ENCODE peak calls at places on chromosomes 5 and 9, in seven cellular contexts. T is GM12865, P is BJ, Z is left ventricle myocardium inferior, R is neuronal stem cell, N is GM23248, W is IMR-90. E is an unnamed sample.
A peak's percentile ranks its signal among the peaks of the same experiment; 100 is the strongest.

GRCh38 chr5:31470608-31471007 is 61.3 kb downstream of the DROSHA start:
- DNase-seq in N (peak; percentile 76), R (no peak), P (no peak), T (no peak), Z (peak; percentile 66), W (peak; percentile 54), E (no peak)

GRCh38 chr5:36938129-36938528 is 61.6 kb downstream of the NIPBL start:
- DNase-seq in P (no peak), N (no peak), Z (no peak), T (no peak), W (no peak), R (peak; percentile 4), E (no peak)

GRCh38 chr5:124824637-124825158 is 78.3 kb upstream of the ZNF608 start:
- DNase-seq in W (peak; percentile 85), R (no peak), Z (no peak), N (peak; percentile 48), T (no peak), P (peak; percentile 20), E (peak; percentile 14)

GRCh38 chr9:121819511-121820231 is 168.2 kb downstream of the DAB2IP start:
- DNase-seq in N (peak; percentile 69), T (no peak), Z (no peak), R (peak; percentile 55), P (no peak), W (peak; percentile 63), E (no peak)

GRCh38 chr5:172417983-172418630 is 36.2 kb downstream of the SH3PXD2B start:
- DNase-seq in P (peak; percentile 91), T (no peak), N (peak; percentile 99), R (no peak), Z (peak; percentile 86), W (peak; percentile 95), E (peak; percentile 19)

GRCh38 chr5:133552925-133553525 is 59.3 kb downstream of the FSTL4 start:
- DNase-seq in Z (no peak), R (peak; percentile 62), P (no peak), T (peak; percentile 65), N (peak; percentile 69), W (peak; percentile 26), E (no peak)

GRCh38 chr9:79362100-79363081 is 209.4 kb upstream of the TLE4 start:
- DNase-seq in T (no peak), W (peak; percentile 64), R (no peak), N (no peak), P (no peak), Z (no peak), E (no peak)

GRCh38 chr5:61162832-61163567 is 732 bp upstream of the SMIM15 start:
- DNase-seq in R (no peak), P (no peak), W (peak; percentile 36), Z (no peak), T (peak; percentile 16), N (peak; percentile 53), E (peak; percentile 9)

GRCh38 chr5:39498247-39498952 is 73.6 kb upstream of the DAB2 start:
- DNase-seq in Z (no peak), R (no peak), N (peak; percentile 38), P (no peak), W (peak; percentile 67), T (no peak), E (no peak)

GRCh38 chr9:20620658-20621552 is 1.4 kb downstream of the MLLT3 start:
- DNase-seq in R (peak; percentile 27), W (peak; percentile 53), N (peak; percentile 69), T (peak; percentile 58), Z (peak; percentile 41), P (no peak), E (no peak)

GRCh38 chr5:68554566-68555279 is 339.2 kb downstream of the PIK3R1 start:
- DNase-seq in T (no peak), Z (peak; percentile 29), R (no peak), N (peak; percentile 95), W (peak; percentile 59), P (peak; percentile 49), E (no peak)

GRCh38 chr5:74865799-74866652 is at the start of gene FAM169A:
- DNase-seq in N (peak; percentile 68), T (no peak), Z (no peak), W (peak; percentile 4), R (peak; percentile 59), P (no peak), E (no peak)

GRCh38 chr9:16540996-16541668 is 329.3 kb downstream of the BNC2 start:
- DNase-seq in N (peak; percentile 35), P (no peak), W (peak; percentile 47), R (no peak), T (no peak), Z (no peak), E (no peak)

GRCh38 chr9:113139225-113139829 is 11.5 kb upstream of the SLC31A2 start:
- DNase-seq in T (no peak), N (no peak), Z (no peak), R (no peak), W (no peak), P (no peak), E (no peak)

DNA sequence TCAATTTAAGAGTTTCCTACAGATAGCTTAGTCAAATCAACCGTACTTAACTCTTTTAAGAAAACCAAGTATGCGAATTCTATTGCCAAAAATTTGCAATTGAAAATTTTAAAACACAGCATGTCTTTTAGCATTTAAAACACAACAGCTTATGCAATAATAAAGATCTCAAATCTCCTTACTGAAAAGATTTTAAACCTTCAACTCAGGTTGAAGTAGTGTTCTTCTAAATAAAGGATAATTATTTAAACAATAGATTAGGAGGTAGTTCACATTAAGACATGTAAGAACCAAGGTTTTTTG is 5.5 kb downstream of the NR3C1 start:
- DNase-seq in R (no peak), T (no peak), P (no peak), W (no peak), Z (no peak), N (no peak), E (no peak)
- H3K4me3 ChIP-seq in R (no peak overlapping the region), T (peak overlapping the region; percentile 89), P (no peak overlapping the region), W (peak overlapping the region; percentile 11), Z (peak overlapping the region; percentile 88), N (peak overlapping the region; percentile 99), E (no peak overlapping the region)

GRCh38 chr9:123265833-123266232 is 2.6 kb downstream of the STRBP start:
- DNase-seq in R (no peak), N (no peak), T (peak; percentile 46), Z (no peak), P (no peak), W (no peak), E (no peak)

GRCh38 chr9:123268950-123269302 is 540 bp upstream of the STRBP start:
- DNase-seq in N (no peak), T (no peak), P (no peak), Z (no peak), R (no peak), W (no peak), E (no peak)

GRCh38 chr9:123267481-123268239 is 726 bp downstream of the STRBP start:
- DNase-seq in Z (no peak), N (no peak), R (no peak), P (no peak), W (no peak), T (peak; percentile 5), E (no peak)

GRCh38 chr9:123268240-123268949 is at the start of gene STRBP:
- DNase-seq in T (peak; percentile 97), W (peak; percentile 61), P (peak; percentile 4), N (peak; percentile 94), Z (peak; percentile 91), R (peak; percentile 90), E (peak; percentile 39)

DNA sequence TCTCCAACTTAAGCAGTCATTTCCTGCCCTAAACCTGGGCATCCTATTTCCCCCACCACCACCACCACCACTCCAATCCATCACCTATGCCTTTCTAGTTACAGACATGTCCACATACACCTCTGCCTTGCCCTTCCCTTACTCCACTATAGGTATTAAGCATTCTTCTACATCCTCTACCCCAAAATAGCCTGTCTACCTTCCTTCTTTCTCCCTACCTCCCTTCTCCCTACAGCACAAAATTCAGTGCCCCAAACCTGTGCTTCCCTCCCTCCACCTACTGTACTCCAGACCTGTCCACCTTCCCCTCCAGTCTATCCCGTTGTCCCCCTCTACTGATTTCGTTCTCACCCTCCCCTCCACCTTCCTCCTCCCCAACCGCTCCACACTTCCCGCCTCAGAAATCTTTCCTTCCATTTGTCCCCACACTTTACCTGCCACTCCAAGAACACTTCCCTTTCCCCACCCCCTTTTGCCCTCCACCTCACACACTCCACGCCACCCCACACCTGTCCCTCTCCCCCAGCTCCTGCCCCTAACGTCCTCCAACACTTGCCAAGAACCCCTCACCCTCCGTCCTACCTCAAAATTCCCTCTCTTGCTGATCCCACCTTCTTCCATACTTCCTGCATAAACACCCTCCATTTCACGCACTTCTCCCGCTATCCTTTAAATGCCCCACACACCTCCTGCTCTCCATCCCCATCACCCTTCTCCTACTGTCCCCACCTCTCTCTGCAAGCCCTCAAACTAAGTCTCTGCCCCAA is 1.5 kb downstream of the STRBP start:
- DNase-seq in P (no peak), Z (no peak), R (no peak), W (no peak), T (no peak), N (no peak), E (no peak)
- H3K4me3 ChIP-seq in P (no peak overlapping the region), Z (peak overlapping the region; percentile 94), R (peak overlapping the region; percentile 79), W (no peak overlapping the region), T (peak overlapping the region; percentile 89), N (no peak overlapping the region), E (peak overlapping the region; percentile 91)

DNA sequence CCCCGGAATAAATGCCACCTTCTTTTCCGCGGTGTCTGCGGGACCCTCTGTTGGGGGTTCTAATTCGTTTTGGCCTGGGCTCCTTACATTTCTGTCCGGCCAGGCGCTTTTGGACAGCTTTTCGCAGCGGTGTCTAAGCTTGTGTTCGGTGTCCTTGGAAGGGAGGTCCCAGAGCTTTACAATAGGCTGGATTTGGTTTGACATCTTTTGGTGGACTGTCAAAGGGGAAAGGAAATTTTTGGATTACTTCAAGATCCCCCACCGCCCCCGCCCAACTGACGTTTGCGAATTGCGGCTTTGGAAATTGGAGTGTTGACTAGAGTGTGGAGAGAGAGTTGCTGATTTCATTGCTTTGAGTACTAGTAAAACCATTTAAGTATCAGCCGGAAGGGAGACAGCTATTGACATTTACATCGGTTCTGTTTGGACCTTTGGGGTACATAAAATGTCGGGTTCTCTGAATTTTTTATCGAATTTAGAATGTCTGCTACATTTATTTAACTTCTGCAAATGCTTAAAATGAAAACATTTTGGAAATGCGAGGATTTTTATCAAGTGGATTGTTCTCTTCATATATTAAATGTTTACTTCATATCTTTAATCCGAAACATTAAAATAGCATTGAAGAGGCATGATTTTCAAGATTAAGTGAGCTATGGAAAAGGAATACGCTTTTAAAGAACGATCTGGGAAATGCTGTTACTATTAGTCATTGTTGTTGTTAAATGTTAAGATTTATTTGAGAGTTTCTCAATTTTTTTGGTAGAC is 4.7 kb upstream of the PURA start:
- DNase-seq in N (peak; percentile 78), R (no peak), P (no peak), Z (no peak), W (peak; percentile 61), T (no peak), E (no peak)
- H3K4me3 ChIP-seq in N (peak overlapping the region; percentile 84), R (peak overlapping the region; percentile 72), P (peak overlapping the region; percentile 94), Z (peak overlapping the region; percentile 84), W (peak overlapping the region; percentile 74), T (peak overlapping the region; percentile 93), E (peak overlapping the region; percentile 63)

GRCh38 chr9:137705443-137705863 is 86.6 kb downstream of the EHMT1 start:
- DNase-seq in P (no peak), N (no peak), Z (no peak), T (peak; percentile 81), W (no peak), R (no peak), E (no peak)
- H3K4me3 ChIP-seq in P (no peak overlapping the region), N (no peak overlapping the region), Z (no peak overlapping the region), T (peak overlapping the region; percentile 30), W (no peak overlapping the region), R (no peak overlapping the region), E (no peak overlapping the region)

E was measured in kidney epithelial cell.